ENCODE peak calls at places on chromosomes 6 and 20, in four cellular contexts. One of them, this sample, is unnamed.

GRCh38 chr6:47579040-47579439 is 101.5 kb downstream of the CD2AP start:
- DNase-seq in GM12878: no peak
- DNase-seq in HL-60: no peak
- DNase-seq in K562: no peak
- DNase-seq in this sample: no peak

GRCh38 chr6:3825331-3825831 is 23.8 kb upstream of the FAM50B start:
- DNase-seq in GM12878: no peak
- DNase-seq in HL-60: no peak
- DNase-seq in K562: no peak
- DNase-seq in this sample: no peak

GRCh38 chr6:91029211-91029610 is 442.3 kb upstream of the MAP3K7 start:
- DNase-seq in GM12878: no peak
- DNase-seq in HL-60: no peak
- DNase-seq in K562: no peak
- DNase-seq in this sample: no peak

GRCh38 chr6:155186052-155186658 is 77.7 kb upstream of the CLDN20 start:
- DNase-seq in GM12878: no peak
- DNase-seq in HL-60: no peak
- DNase-seq in K562: no peak
- DNase-seq in this sample: no peak

GRCh38 chr20:50572922-50573777 is 63.0 kb downstream of the PTPN1 start:
- DNase-seq in GM12878: no peak
- DNase-seq in HL-60: no peak
- DNase-seq in K562: no peak
- DNase-seq in this sample: no peak

GRCh38 chr20:14959506-14960493 is 622.4 kb upstream of the FLRT3 start:
- DNase-seq in GM12878: no peak
- DNase-seq in HL-60: no peak
- DNase-seq in K562: no peak
- DNase-seq in this sample: no peak

GRCh38 chr6:149347067-149347466 is 29.6 kb downstream of the TAB2 start:
- DNase-seq in GM12878: no peak
- DNase-seq in HL-60: no peak
- DNase-seq in K562: no peak
- DNase-seq in this sample: no peak

GRCh38 chr6:16130932-16131387 is 2.1 kb downstream of the MYLIP start:
- DNase-seq in GM12878: peak; percentile 61
- DNase-seq in HL-60: peak; percentile 81
- DNase-seq in K562: peak; percentile 60
- DNase-seq in this sample: peak; percentile 20

GRCh38 chr20:31972481-31973386 is 4.8 kb downstream of the XKR7 start:
- DNase-seq in GM12878: no peak
- DNase-seq in HL-60: no peak
- DNase-seq in K562: no peak
- DNase-seq in this sample: no peak

GRCh38 chr6:130611366-130611765 is 215.8 kb upstream of the SMLR1 start:
- DNase-seq in GM12878: no peak
- DNase-seq in HL-60: no peak
- DNase-seq in K562: no peak
- DNase-seq in this sample: no peak

GRCh38 chr6:21598662-21599061 is 5.1 kb downstream of the SOX4 start:
- DNase-seq in GM12878: no peak
- DNase-seq in HL-60: no peak
- DNase-seq in K562: no peak
- DNase-seq in this sample: no peak

GRCh38 chr6:131602913-131603312 is 25.1 kb downstream of the MED23 start:
- DNase-seq in GM12878: no peak
- DNase-seq in HL-60: no peak
- DNase-seq in K562: no peak
- DNase-seq in this sample: no peak

GRCh38 chr6:84779380-84779779 is 15.0 kb upstream of the TBX18 start:
- DNase-seq in GM12878: no peak
- DNase-seq in HL-60: no peak
- DNase-seq in K562: no peak
- DNase-seq in this sample: no peak

GRCh38 chr20:7772376-7772775 is 167.9 kb downstream of the HAO1 start:
- DNase-seq in GM12878: no peak
- DNase-seq in HL-60: no peak
- DNase-seq in K562: no peak
- DNase-seq in this sample: no peak

GRCh38 chr20:3156811-3157619 is 2.6 kb downstream of the FASTKD5 start:
- DNase-seq in GM12878: peak; percentile 55
- DNase-seq in HL-60: no peak
- DNase-seq in K562: no peak
- DNase-seq in this sample: no peak

GRCh38 chr6:4008324-4009047 is 70.5 kb downstream of the FAM217A start:
- DNase-seq in GM12878: no peak
- DNase-seq in HL-60: no peak
- DNase-seq in K562: no peak
- DNase-seq in this sample: no peak

GRCh38 chr20:22939181-22939580 is 95.9 kb upstream of the SSTR4 start:
- DNase-seq in GM12878: no peak
- DNase-seq in HL-60: no peak
- DNase-seq in K562: no peak
- DNase-seq in this sample: no peak

GRCh38 chr6:24673625-24674024 is 6.7 kb downstream of the ACOT13 start:
- DNase-seq in GM12878: no peak
- DNase-seq in HL-60: no peak
- DNase-seq in K562: no peak
- DNase-seq in this sample: no peak

GRCh38 chr6:18265099-18265372 is 706 bp upstream of the DEK start:
- DNase-seq in GM12878: no peak
- DNase-seq in HL-60: no peak
- DNase-seq in K562: no peak
- DNase-seq in this sample: no peak

GRCh38 chr6:107866606-107867301 is 42.6 kb upstream of the SCML4 start:
- DNase-seq in GM12878: no peak
- DNase-seq in HL-60: no peak
- DNase-seq in K562: no peak
- DNase-seq in this sample: no peak

GRCh38 chr20:58718121-58718563 is 25.5 kb downstream of the NPEPL1 start:
- DNase-seq in GM12878: no peak
- DNase-seq in HL-60: no peak
- DNase-seq in K562: no peak
- DNase-seq in this sample: no peak

GRCh38 chr6:56798163-56798562 is 155.5 kb upstream of the DST start:
- DNase-seq in GM12878: no peak
- DNase-seq in HL-60: no peak
- DNase-seq in K562: no peak
- DNase-seq in this sample: no peak

GRCh38 chr6:73258721-73259120 is 4.3 kb downstream of the KHDC1 start:
- DNase-seq in GM12878: no peak
- DNase-seq in HL-60: no peak
- DNase-seq in K562: no peak
- DNase-seq in this sample: no peak

GRCh38 chr6:73262701-73263569 is at the start of gene KHDC1:
- DNase-seq in GM12878: no peak
- DNase-seq in HL-60: peak; percentile 35
- DNase-seq in K562: peak; percentile 65
- DNase-seq in this sample: peak; percentile 70

GRCh38 chr6:73263570-73263909 is 544 bp upstream of the KHDC1 start:
- DNase-seq in GM12878: no peak
- DNase-seq in HL-60: no peak
- DNase-seq in K562: no peak
- DNase-seq in this sample: no peak

DNA sequence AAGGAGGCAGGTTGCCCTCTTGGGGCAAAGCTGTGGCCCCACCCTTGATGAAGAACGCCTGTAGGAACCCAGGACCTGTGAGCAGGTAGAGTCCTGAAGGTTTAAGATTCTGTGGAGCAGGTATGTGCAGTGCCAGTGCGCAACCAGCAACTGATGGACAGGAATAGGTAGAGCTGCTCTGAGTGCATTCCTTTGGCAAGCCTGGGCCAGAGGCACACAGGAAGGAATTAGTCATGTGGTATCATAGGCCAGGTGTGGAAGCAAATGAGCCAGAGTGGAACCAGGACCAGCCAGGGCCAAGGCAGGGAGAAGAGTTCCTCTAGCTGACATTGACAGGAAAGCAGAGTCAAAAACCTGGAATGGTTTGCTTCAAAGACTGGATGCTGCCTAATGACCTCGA is 1.4 kb upstream of the KHDC1 start:
- DNase-seq in GM12878: no peak
- DNase-seq in HL-60: no peak
- DNase-seq in K562: no peak
- DNase-seq in this sample: no peak
- TF ChIP-seq SPI1 in GM12878: no peak
- TF ChIP-seq SPI1 in HL-60: no peak
- TF ChIP-seq SPI1 in K562: no peak
- TF ChIP-seq SPI1 in this sample: no peak

GRCh38 chr6:10313799-10314162 is 101.1 kb downstream of the TFAP2A start:
- DNase-seq in GM12878: no peak
- DNase-seq in HL-60: no peak
- DNase-seq in K562: no peak
- DNase-seq in this sample: no peak

GRCh38 chr6:10316327-10316726 is 98.5 kb downstream of the TFAP2A start:
- DNase-seq in GM12878: no peak
- DNase-seq in HL-60: no peak
- DNase-seq in K562: no peak
- DNase-seq in this sample: no peak

GRCh38 chr6:10315034-10315433 is 99.8 kb downstream of the TFAP2A start:
- DNase-seq in GM12878: no peak
- DNase-seq in HL-60: no peak
- DNase-seq in K562: no peak
- DNase-seq in this sample: no peak

GRCh38 chr6:10314163-10314955 is 100.5 kb downstream of the TFAP2A start:
- DNase-seq in GM12878: no peak
- DNase-seq in HL-60: no peak
- DNase-seq in K562: peak; percentile 23
- DNase-seq in this sample: no peak

DNA sequence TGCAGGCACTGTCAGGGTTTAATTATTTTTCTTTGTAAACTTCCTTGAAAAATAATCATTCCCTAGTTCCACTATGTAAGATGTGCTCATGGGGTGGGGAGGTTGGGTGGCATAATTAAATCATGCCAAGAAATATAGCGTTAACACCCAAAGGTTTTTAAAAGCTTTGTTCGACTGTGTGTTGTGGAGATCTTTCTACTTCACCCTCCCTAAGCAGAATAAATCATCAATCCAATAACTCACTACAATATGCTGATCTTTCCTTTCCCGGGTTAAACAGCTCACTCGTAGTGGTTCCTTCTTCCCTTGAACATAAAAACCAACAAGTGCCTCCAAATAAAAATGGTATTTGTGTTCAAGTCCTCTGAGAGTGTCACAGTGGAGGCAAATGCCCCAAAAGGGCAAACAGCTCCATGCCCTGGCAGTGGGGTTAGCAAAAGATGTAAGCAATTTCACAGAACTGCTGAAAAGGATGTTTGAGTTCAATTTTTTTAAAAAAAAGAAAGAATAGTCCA is 99.2 kb downstream of the TFAP2A start:
- DNase-seq in GM12878: no peak
- DNase-seq in HL-60: no peak
- DNase-seq in K562: no peak
- DNase-seq in this sample: no peak
- TF ChIP-seq SPI1 in GM12878: no peak
- TF ChIP-seq SPI1 in HL-60: no peak
- TF ChIP-seq SPI1 in K562: no peak
- TF ChIP-seq SPI1 in this sample: no peak

GRCh38 chr6:48881551-48881950 is 581.5 kb downstream of the MMUT start:
- DNase-seq in GM12878: no peak
- DNase-seq in HL-60: no peak
- DNase-seq in K562: no peak
- DNase-seq in this sample: no peak
- TF ChIP-seq SPI1 in GM12878: no peak
- TF ChIP-seq SPI1 in HL-60: no peak
- TF ChIP-seq SPI1 in K562: no peak
- TF ChIP-seq SPI1 in this sample: no peak

GRCh38 chr20:462199-462991 is at the start of gene TBC1D20:
- DNase-seq in GM12878: peak; percentile 40
- DNase-seq in HL-60: peak; percentile 70
- DNase-seq in K562: peak; percentile 85
- DNase-seq in this sample: peak; percentile 85

GRCh38 chr20:460180-460579 is 2.2 kb downstream of the TBC1D20 start:
- DNase-seq in GM12878: no peak
- DNase-seq in HL-60: no peak
- DNase-seq in K562: no peak
- DNase-seq in this sample: no peak

GRCh38 chr20:460707-461106 is 1.6 kb downstream of the TBC1D20 start:
- DNase-seq in GM12878: no peak
- DNase-seq in HL-60: no peak
- DNase-seq in K562: no peak
- DNase-seq in this sample: no peak

GRCh38 chr20:458766-459165 is 3.6 kb downstream of the TBC1D20 start:
- DNase-seq in GM12878: no peak
- DNase-seq in HL-60: no peak
- DNase-seq in K562: no peak
- DNase-seq in this sample: no peak

DNA sequence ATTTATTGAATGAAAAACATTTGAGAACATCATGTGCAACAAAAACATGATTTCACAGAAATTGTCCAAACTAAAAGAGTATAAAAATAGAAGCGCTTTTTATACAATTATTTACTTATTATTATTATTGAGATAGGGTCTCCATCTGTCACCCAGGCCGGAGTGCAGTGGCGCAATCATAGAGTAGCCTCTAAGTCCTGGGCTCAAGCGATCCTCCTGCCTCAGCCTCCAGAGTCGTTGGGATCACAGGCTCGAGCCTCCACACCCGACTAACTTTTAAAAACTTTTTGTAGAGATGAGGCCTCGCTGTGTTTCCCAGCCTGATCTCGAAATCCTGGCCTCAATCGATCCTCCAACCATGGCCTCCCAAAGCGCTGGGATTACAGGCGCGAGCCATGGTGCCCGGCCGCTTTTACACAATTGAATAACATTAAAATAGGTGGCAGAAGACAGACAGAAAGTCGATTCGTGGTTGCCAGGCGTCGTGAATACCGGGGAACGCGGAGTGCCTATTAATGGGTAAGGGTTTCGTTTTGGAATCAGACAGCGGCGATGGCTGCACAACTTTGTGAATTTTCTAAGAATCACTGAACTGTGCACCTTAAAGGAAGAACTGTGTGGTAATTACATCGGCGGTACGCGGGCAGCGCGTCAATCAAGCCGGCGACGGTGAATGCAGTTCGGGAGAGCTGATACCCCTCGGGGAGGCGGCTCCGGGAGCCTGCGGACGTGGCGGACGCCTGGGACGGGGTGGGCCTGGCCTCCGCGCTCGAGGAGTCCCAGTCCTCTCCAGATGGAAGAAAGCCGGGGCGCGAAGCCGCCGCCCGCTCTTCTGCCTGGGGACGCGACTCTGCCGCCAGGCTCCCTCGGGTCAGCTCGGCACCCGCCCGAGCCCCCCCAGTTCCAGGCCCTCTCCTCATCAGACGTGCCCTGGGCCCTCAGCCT is 807 bp downstream of the TBC1D20 start:
- DNase-seq in GM12878: no peak
- DNase-seq in HL-60: no peak
- DNase-seq in K562: no peak
- DNase-seq in this sample: peak; percentile 46
- TF ChIP-seq SPI1 in GM12878: no peak
- TF ChIP-seq SPI1 in HL-60: no peak
- TF ChIP-seq SPI1 in K562: no peak
- TF ChIP-seq SPI1 in this sample: no peak